ENCODE peak calls at places on chromosome 12, in four cellular contexts. C, B, E and U are unnamed samples. For H3K9me3, the result is how much of the 10 kb centered on the place peaks cover.

GRCh38 chr12:42750356-42750755 is 160.8 kb upstream of the PRICKLE1 start:
- DNase-seq in C (no peak), B (no peak), E (no peak), U (no peak)

GRCh38 chr12:119247720-119248043 is 69.0 kb downstream of the HSPB8 start:
- DNase-seq in C (no peak), B (no peak), E (no peak), U (no peak)

GRCh38 chr12:102676812-102677211 is 196.4 kb upstream of the IGF1 start:
- DNase-seq in C (no peak), B (no peak), E (no peak), U (no peak)

GRCh38 chr12:109334887-109335286 is 12.8 kb upstream of the MYO1H start:
- DNase-seq in C (no peak), B (no peak), E (no peak), U (no peak)

GRCh38 chr12:51819851-51820720 is 28.4 kb downstream of the FIGNL2 start:
- DNase-seq in C (peak), B (no peak), E (no peak), U (no peak)

GRCh38 chr12:111807232-111807631 is 34.8 kb upstream of the MAPKAPK5 start:
- DNase-seq in C (no peak), B (no peak), E (no peak), U (no peak)

GRCh38 chr12:127811988-127812387 is 455.0 kb upstream of the TMEM132C start:
- DNase-seq in C (no peak), B (no peak), E (no peak), U (no peak)

GRCh38 chr12:109130755-109131521 is 14.6 kb downstream of the ACACB start:
- DNase-seq in C (no peak), B (peak), E (no peak), U (no peak)

GRCh38 chr12:130178291-130178690 is 16.0 kb downstream of the FZD10 start:
- DNase-seq in C (no peak), B (no peak), E (no peak), U (no peak)

GRCh38 chr12:69112616-69113015 is 126.8 kb upstream of the CPSF6 start:
- DNase-seq in C (no peak), B (no peak), E (no peak), U (no peak)

GRCh38 chr12:43309845-43310405 is 242.1 kb downstream of the ADAMTS20 start:
- DNase-seq in C (no peak), B (no peak), E (no peak), U (no peak)

GRCh38 chr12:110501378-110501721 is 561 bp downstream of the VPS29 start:
- DNase-seq in C (peak), B (no peak), E (no peak), U (no peak)

GRCh38 chr12:110498984-110499706 is 2.8 kb downstream of the VPS29 start:
- DNase-seq in C (no peak), B (no peak), E (no peak), U (no peak)

GRCh38 chr12:110503432-110503831 is 1.3 kb downstream of the RAD9B start:
- DNase-seq in C (no peak), B (no peak), E (no peak), U (no peak)

GRCh38 chr12:110502449-110502738 is 263 bp downstream of the RAD9B start:
- DNase-seq in C (no peak), B (no peak), E (no peak), U (no peak)

DNA sequence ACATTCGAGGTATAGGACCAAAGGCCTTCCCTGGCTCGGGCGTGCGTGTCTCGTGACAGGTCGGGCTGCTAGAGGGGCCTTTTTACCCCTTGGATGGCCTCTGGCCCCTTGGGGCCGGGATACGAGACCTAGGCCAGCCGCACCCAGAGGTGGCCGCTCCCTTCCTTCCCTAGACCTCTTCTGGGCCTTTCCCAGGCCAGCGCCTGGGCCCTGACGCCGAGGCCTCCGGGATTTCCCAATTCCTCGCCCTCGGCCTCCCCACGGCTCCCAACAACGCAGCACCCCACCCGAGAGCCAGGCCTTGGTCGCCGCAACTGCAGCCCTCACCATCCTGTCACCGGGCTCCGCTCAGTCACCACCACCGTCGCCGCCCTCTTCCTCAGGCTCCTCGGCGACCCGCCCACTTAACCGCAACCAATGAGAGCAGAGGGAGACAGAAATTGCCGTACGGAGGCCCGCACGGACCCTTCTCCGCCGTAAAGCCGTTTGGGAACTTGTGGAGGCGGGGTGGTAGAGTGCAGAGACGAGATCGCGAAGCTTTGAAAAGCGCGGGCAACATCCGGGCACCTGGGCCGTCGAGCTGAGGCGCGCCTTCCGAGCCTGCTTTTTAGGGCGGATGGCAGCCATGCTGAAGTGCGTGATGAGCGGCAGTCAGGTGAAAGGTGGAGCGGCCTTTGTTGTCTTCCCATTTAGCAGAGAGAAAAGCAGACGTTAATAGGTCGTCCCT is at the start of the genes RAD9B and VPS29:
- DNase-seq in C (peak), B (peak), E (peak), U (peak)
- TF ChIP-seq CTCF in C (no peak), B (no peak), E (no peak), U (no peak)

DNA sequence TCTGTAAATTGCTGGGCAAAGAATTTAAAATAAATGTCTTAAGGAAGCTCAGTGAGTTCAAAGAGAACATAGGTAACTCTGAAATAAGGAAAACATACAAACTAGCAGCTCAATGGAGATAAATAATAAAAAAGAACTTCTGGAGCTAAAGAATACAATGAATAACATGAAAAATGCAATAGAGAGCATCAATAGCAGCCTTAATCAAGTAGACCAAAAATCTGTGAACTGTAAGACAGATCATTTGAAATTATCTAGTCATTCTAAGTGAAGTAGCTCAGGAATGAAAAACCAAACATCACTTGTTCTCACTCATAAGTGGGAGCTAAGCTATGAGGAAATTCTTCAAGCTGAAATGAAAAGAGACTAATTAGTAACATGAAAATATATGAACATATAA is 5.8 kb upstream of the ABCC9 start:
- DNase-seq in C (no peak), B (no peak), E (no peak), U (no peak)
- H3K9me3 ChIP-seq in C (under half), B (under half), E (under half), U (under half)

GRCh38 chr12:9134981-9135628 is 19.4 kb upstream of the A2M start:
- DNase-seq in C (peak), B (peak), E (no peak), U (no peak)
- TF ChIP-seq CTCF in C (peak), B (peak), E (no peak), U (no peak)

GRCh38 chr12:46855760-46856159 is 30.0 kb upstream of the SLC38A4 start:
- DNase-seq in C (no peak), B (no peak), E (no peak), U (no peak)

GRCh38 chr12:46858368-46858767 is 32.6 kb upstream of the SLC38A4 start:
- DNase-seq in C (no peak), B (peak), E (no peak), U (no peak)

DNA sequence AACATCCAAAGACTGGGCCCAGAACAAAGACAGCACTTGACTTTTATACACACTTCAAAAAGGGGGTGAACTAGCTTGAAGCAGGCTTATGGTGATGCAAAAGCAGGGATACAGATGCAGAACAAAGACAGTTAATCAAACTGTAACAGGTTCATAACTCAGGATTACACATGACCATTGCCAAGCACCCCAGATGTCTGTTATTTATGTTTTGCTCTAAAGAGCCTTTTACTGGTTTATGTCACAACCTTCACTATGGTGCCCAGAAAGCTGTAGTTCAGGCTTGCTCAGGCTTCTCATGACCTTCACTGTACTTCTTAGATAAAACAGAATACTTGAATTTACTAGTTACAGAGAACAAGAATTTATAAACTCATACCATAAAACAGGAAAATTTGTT is 31.7 kb upstream of the SLC38A4 start:
- DNase-seq in C (no peak), B (no peak), E (no peak), U (no peak)
- H3K9me3 ChIP-seq in C (under half), B (under half), E (under half), U (under half)

GRCh38 chr12:25583545-25583944 is 30.5 kb upstream of the LMNTD1 start:
- DNase-seq in C (no peak), B (peak), E (no peak), U (no peak)
- TF ChIP-seq CTCF in C (no peak), B (peak), E (no peak), U (no peak)

DNA sequence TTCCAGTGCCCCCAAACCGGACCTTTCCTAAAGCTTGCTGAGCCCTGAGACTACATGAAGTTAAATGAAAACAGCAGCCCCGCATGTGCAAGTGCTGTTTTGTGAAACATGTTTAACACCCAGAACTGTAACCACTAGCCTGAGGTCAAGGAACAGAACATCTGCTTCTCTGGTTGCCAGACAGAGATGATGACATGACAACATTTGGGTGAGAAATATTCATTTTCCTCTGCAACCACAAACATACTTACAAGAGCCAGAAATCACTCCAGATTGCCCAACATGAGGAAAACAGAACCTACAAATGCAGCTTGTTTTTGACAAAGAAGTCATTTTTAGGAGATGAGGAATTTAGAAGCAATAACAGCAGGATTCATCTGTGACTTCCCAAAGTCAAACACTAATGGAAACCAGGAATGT is 110.4 kb downstream of the BCAT1 start:
- DNase-seq in C (no peak), B (no peak), E (no peak), U (no peak)
- H3K9me3 ChIP-seq in C (under half), B (under half), E (under half), U (under half)

GRCh38 chr12:100077367-100077766 is 65.3 kb downstream of the BLTP3B start:
- DNase-seq in C (no peak), B (no peak), E (no peak), U (no peak)
- TF ChIP-seq CTCF in C (no peak), B (no peak), E (no peak), U (no peak)

DNA sequence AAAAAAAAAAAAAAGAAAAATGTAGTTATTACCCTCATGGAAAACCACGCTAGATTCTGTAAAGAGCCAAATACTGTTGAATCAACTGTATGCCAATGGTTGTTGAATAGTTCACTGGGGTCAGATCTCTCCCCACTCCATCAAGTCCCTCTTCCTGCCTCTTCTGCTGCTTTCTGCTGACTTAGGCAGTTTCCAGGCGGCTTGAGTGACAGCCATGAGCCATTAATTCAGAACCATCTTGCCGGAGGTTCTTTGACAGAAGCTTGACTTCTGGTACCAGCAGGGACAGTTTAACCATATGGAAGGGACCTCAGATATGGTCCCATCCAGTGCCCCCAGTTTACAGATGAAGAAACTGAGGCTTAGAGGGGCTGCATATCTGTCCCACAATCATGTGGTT is 34.5 kb downstream of the TSPAN11 start:
- DNase-seq in C (no peak), B (no peak), E (no peak), U (no peak)
- H3K9me3 ChIP-seq in C (under half), B (under half), E (under half), U (under half)

DNA sequence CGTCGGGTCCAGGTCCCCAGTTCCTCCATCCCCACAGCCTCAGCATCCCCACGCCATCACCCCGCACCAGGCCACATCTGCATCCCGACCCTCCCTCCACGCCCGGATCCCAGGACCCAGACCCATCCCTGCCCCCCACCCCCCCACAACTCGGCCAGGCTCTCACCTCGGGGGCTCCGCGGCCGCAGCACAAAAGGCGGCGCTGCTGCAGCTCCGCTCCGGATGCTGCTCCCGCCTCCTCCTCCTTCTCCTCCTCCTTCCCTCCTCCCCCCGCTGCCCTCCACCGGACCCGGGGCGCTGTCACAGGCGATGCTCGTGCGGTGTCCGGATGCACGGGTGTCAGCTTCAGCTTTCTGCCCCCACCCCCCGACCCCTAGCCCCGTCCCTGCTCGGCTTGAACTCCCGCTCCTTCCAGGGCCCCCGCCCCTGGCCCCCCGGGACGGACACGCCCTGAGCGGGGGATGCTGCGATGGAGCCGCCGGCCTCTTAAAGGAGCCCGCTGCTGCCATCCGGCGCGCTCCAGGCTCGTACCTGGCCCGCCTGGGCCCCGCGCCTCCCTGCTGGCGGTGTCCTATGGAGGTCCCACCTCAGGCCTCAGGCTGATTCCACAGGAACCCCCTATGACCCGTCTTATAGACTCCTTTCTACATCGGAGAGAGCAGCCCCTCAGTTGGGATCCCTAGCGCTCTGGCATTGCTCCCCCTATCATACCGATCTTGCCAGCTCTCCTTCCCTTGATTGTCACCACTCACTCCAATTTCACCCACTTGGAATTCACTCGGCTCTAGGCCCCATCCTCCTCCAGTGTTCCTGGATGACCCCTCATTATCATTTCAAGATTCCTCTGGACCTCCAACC is at the start of gene MAP3K12:
- DNase-seq in C (peak), B (no peak), E (peak), U (peak)
- TF ChIP-seq CTCF in C (peak), B (no peak), E (no peak), U (no peak)